ENCODE peak calls at places on chromosomes 2 and 18, in six cellular contexts. Y is NCI-H1417 treated with DMSO at 0.1 percent for 48 hours, A is neural crest cell, P is pancreas, W is activated T-cell treated with anti-CD3 and anti-CD28 coated beads for 48 hours, R is iris pigment epithelial cell. O is an unnamed sample.

GRCh38 chr2:232526296-232527055 is 516 bp downstream of the CHRND start:
- DNase-seq in Y (no peak), A (no peak), P (no peak), W (no peak), R (no peak), O (no peak)

GRCh38 chr2:3266727-3267548 is 110.7 kb downstream of the EIPR1 start:
- DNase-seq in Y (no peak), A (no peak), P (no peak), W (no peak), R (no peak), O (no peak)

GRCh38 chr18:42861259-42861658 is 254.2 kb downstream of the RIT2 start:
- DNase-seq in Y (no peak), A (no peak), P (no peak), W (no peak), R (no peak), O (no peak)

GRCh38 chr2:119431155-119431975 is at the start of gene TMEM37:
- DNase-seq in Y (no peak), A (peak; percentile 58), P (peak; percentile 91), W (no peak), R (peak; percentile 84), O (peak; percentile 82)

GRCh38 chr18:58316943-58317342 is 272.9 kb downstream of the NEDD4L start:
- DNase-seq in Y (no peak), A (no peak), P (no peak), W (no peak), R (no peak), O (peak; percentile 35)

GRCh38 chr2:205763708-205764501 is 81.6 kb downstream of the NRP2 start:
- DNase-seq in Y (no peak), A (peak; percentile 78), P (peak; percentile 82), W (peak; percentile 19), R (peak; percentile 92), O (no peak)

GRCh38 chr2:132669854-132670103 is 226 bp downstream of the LYPD1 start:
- DNase-seq in Y (no peak), A (peak; percentile 12), P (peak; percentile 77), W (no peak), R (peak; percentile 12), O (no peak)

GRCh38 chr2:17196380-17196779 is 321.9 kb downstream of the RAD51AP2 start:
- DNase-seq in Y (no peak), A (no peak), P (no peak), W (no peak), R (no peak), O (no peak)

GRCh38 chr2:97983134-97983533 is 12.6 kb downstream of the TMEM131 start:
- DNase-seq in Y (no peak), A (no peak), P (no peak), W (no peak), R (no peak), O (no peak)

GRCh38 chr2:195848119-195848899 is 191.3 kb downstream of the SLC39A10 start:
- DNase-seq in Y (no peak), A (no peak), P (no peak), W (no peak), R (no peak), O (peak; percentile 23)

GRCh38 chr18:22558945-22559385 is 141.2 kb upstream of the CTAGE1 start:
- DNase-seq in Y (no peak), A (peak; percentile 8), P (peak; percentile 74), W (no peak), R (peak; percentile 77), O (no peak)

GRCh38 chr18:12520442-12520992 is 112.8 kb downstream of the PRELID3A start:
- DNase-seq in Y (no peak), A (no peak), P (no peak), W (no peak), R (no peak), O (peak; percentile 41)

GRCh38 chr2:237863102-237863511 is 3.7 kb downstream of the RAMP1 start:
- DNase-seq in Y (no peak), A (no peak), P (no peak), W (no peak), R (no peak), O (no peak)

GRCh38 chr2:210259687-210260086 is 34.4 kb upstream of the ACADL start:
- DNase-seq in Y (no peak), A (no peak), P (no peak), W (no peak), R (no peak), O (no peak)

GRCh38 chr18:78192044-78192443 is 787.6 kb upstream of the SALL3 start:
- DNase-seq in Y (peak; percentile 78), A (no peak), P (no peak), W (no peak), R (no peak), O (no peak)

GRCh38 chr18:66826211-66826610 is 222.3 kb upstream of the CDH19 start:
- DNase-seq in Y (peak; percentile 49), A (no peak), P (no peak), W (no peak), R (no peak), O (no peak)

GRCh38 chr2:120844098-120844738 is 108.5 kb downstream of the GLI2 start:
- DNase-seq in Y (no peak), A (no peak), P (no peak), W (no peak), R (no peak), O (no peak)

GRCh38 chr2:17793803-17794349 is 22.4 kb upstream of the MSGN1 start:
- DNase-seq in Y (no peak), A (no peak), P (no peak), W (no peak), R (peak; percentile 20), O (no peak)

GRCh38 chr2:26752636-26753035 is 11.4 kb upstream of the SLC35F6 start:
- DNase-seq in Y (no peak), A (no peak), P (no peak), W (no peak), R (no peak), O (no peak)

GRCh38 chr2:2527162-2527561 is 196.1 kb upstream of the MYT1L start:
- DNase-seq in Y (no peak), A (no peak), P (no peak), W (no peak), R (no peak), O (no peak)

GRCh38 chr2:45212953-45213635 is 203.8 kb upstream of the SIX2 start:
- DNase-seq in Y (no peak), A (no peak), P (no peak), W (no peak), R (no peak), O (no peak)

GRCh38 chr2:101737478-101738240 is 40.2 kb downstream of the MAP4K4 start:
- DNase-seq in Y (no peak), A (no peak), P (no peak), W (no peak), R (peak; percentile 65), O (no peak)

GRCh38 chr2:144083211-144083610 is 436.7 kb downstream of the ZEB2 start:
- DNase-seq in Y (no peak), A (no peak), P (no peak), W (no peak), R (peak; percentile 71), O (no peak)

GRCh38 chr18:59623456-59624383 is 73.5 kb downstream of the CCBE1 start:
- DNase-seq in Y (no peak), A (no peak), P (no peak), W (no peak), R (peak; percentile 80), O (no peak)

GRCh38 chr18:49849331-49850217 is 36.2 kb upstream of the ACAA2 start:
- DNase-seq in Y (peak; percentile 97), A (no peak), P (no peak), W (no peak), R (peak; percentile 93), O (no peak)

GRCh38 chr2:179837408-179837807 is 24.0 kb downstream of the ZNF385B start:
- DNase-seq in Y (no peak), A (no peak), P (no peak), W (no peak), R (peak; percentile 83), O (no peak)

GRCh38 chr2:207395535-207396251 is 134.1 kb upstream of the CREB1 start:
- DNase-seq in Y (no peak), A (no peak), P (no peak), W (no peak), R (peak; percentile 70), O (no peak)

GRCh38 chr2:95204396-95204795 is 2.9 kb upstream of the ZNF892 start:
- DNase-seq in Y (no peak), A (no peak), P (no peak), W (no peak), R (no peak), O (no peak)

GRCh38 chr18:66900837-66901236 is 296.9 kb upstream of the CDH19 start:
- DNase-seq in Y (no peak), A (no peak), P (no peak), W (no peak), R (no peak), O (no peak)

GRCh38 chr2:197152451-197153228 is 157.9 kb downstream of the ANKRD44 start:
- DNase-seq in Y (no peak), A (no peak), P (no peak), W (no peak), R (peak; percentile 87), O (peak; percentile 77)

GRCh38 chr2:55743583-55743982 is 49.9 kb upstream of the PNPT1 start:
- DNase-seq in Y (no peak), A (no peak), P (no peak), W (no peak), R (peak; percentile 86), O (peak; percentile 7)

GRCh38 chr2:148680462-148680861 is 35.9 kb downstream of the EPC2 start:
- DNase-seq in Y (no peak), A (no peak), P (no peak), W (no peak), R (peak; percentile 33), O (no peak)

GRCh38 chr2:213152065-213152794 is 818 bp upstream of the IKZF2 start:
- DNase-seq in Y (no peak), A (peak; percentile 51), P (peak; percentile 84), W (peak; percentile 18), R (peak; percentile 91), O (peak; percentile 81)

GRCh38 chr2:124437811-124438210 is 412.7 kb downstream of the CNTNAP5 start:
- DNase-seq in Y (no peak), A (peak; percentile 34), P (no peak), W (no peak), R (no peak), O (no peak)